ENCODE peak calls at places on chromosome 9, in ten cellular contexts. N is glutamatergic neuron, U is body of pancreas, B is colonic mucosa, Y is HFF-Myc, S is upper lobe of right lung, D is thyroid gland, C is pancreas, F is fibroblast of villous mesenchyme, H is tibial artery. L is an unnamed sample.

GRCh38 chr9:116466289-116467012 is 220.7 kb upstream of the TRIM32 start:
- DNase-seq in N (no peak), U (peak), B (no peak), Y (no peak), S (no peak), D (no peak), C (peak), F (no peak), H (no peak), L (no peak)

GRCh38 chr9:81125446-81126092 is 563.8 kb downstream of the TLE1 start:
- DNase-seq in N (no peak), U (no peak), B (no peak), Y (no peak), S (no peak), D (no peak), C (no peak), F (peak), H (no peak), L (no peak)

GRCh38 chr9:97176206-97176605 is 131.3 kb upstream of the CCDC180 start:
- DNase-seq in N (no peak), U (no peak), B (no peak), Y (no peak), S (no peak), D (peak), C (no peak), F (peak), H (no peak), L (no peak)

GRCh38 chr9:78150983-78151356 is 84.9 kb upstream of the CEP78 start:
- DNase-seq in N (no peak), U (no peak), B (no peak), Y (no peak), S (no peak), D (no peak), C (no peak), F (no peak), H (no peak), L (no peak)

GRCh38 chr9:8078641-8079140 is 279.1 kb upstream of the DMAC1 start:
- DNase-seq in N (no peak), U (no peak), B (no peak), Y (no peak), S (no peak), D (no peak), C (no peak), F (no peak), H (no peak), L (no peak)

GRCh38 chr9:93675336-93676150 is 99.2 kb downstream of the PHF2 start:
- DNase-seq in N (peak), U (peak), B (peak), Y (no peak), S (peak), D (no peak), C (peak), F (no peak), H (peak), L (peak)

GRCh38 chr9:12916037-12916436 is 141.2 kb downstream of the LURAP1L start:
- DNase-seq in N (no peak), U (no peak), B (no peak), Y (no peak), S (no peak), D (peak), C (no peak), F (no peak), H (no peak), L (no peak)

GRCh38 chr9:13033959-13034695 is 245.4 kb downstream of the MPDZ start:
- DNase-seq in N (peak), U (peak), B (peak), Y (peak), S (peak), D (peak), C (peak), F (peak), H (peak), L (peak)

GRCh38 chr9:17757816-17758215 is 178.9 kb downstream of the SH3GL2 start:
- DNase-seq in N (no peak), U (no peak), B (no peak), Y (no peak), S (no peak), D (no peak), C (no peak), F (no peak), H (no peak), L (no peak)

GRCh38 chr9:18857769-18858168 is 175.2 kb downstream of the SAXO1 start:
- DNase-seq in N (no peak), U (no peak), B (no peak), Y (no peak), S (no peak), D (no peak), C (no peak), F (peak), H (no peak), L (no peak)

GRCh38 chr9:98185611-98186171 is 6.7 kb downstream of the CORO2A start:
- DNase-seq in N (no peak), U (no peak), B (no peak), Y (no peak), S (no peak), D (no peak), C (no peak), F (no peak), H (no peak), L (no peak)

GRCh38 chr9:34310205-34310604 is 18.9 kb downstream of the KIF24 start:
- DNase-seq in N (no peak), U (no peak), B (no peak), Y (no peak), S (no peak), D (no peak), C (no peak), F (peak), H (no peak), L (no peak)

GRCh38 chr9:76905984-76906861 is at the start of gene PRUNE2:
- DNase-seq in N (peak), U (peak), B (peak), Y (peak), S (peak), D (peak), C (peak), F (peak), H (peak), L (peak)

GRCh38 chr9:88745281-88746001 is 210.5 kb downstream of the NXNL2 start:
- DNase-seq in N (no peak), U (no peak), B (no peak), Y (peak), S (no peak), D (no peak), C (no peak), F (peak), H (no peak), L (no peak)

GRCh38 chr9:115262477-115262876 is 144.5 kb upstream of the TNC start:
- DNase-seq in N (no peak), U (peak), B (peak), Y (peak), S (peak), D (peak), C (peak), F (peak), H (no peak), L (peak)

GRCh38 chr9:114301798-114302565 is 20.9 kb upstream of the ORM1 start:
- DNase-seq in N (no peak), U (no peak), B (peak), Y (no peak), S (peak), D (no peak), C (no peak), F (no peak), H (peak), L (no peak)

GRCh38 chr9:111897831-111898144 is 1.2 kb downstream of the UGCG start:
- DNase-seq in N (no peak), U (no peak), B (peak), Y (no peak), S (no peak), D (no peak), C (no peak), F (peak), H (no peak), L (no peak)

GRCh38 chr9:30299126-30299780 is 2085.2 kb upstream of the ACO1 start:
- DNase-seq in N (no peak), U (no peak), B (no peak), Y (no peak), S (no peak), D (no peak), C (no peak), F (no peak), H (no peak), L (no peak)

GRCh38 chr9:27701664-27702063 is 128.4 kb upstream of the C9orf72 start:
- DNase-seq in N (no peak), U (no peak), B (no peak), Y (no peak), S (no peak), D (peak), C (peak), F (peak), H (peak), L (no peak)

GRCh38 chr9:78030553-78031270 is 899 bp downstream of the GNAQ start:
- DNase-seq in N (peak), U (peak), B (peak), Y (no peak), S (peak), D (peak), C (peak), F (no peak), H (peak), L (peak)

GRCh38 chr9:91192379-91192775 is 169.3 kb downstream of the AUH start:
- DNase-seq in N (no peak), U (peak), B (no peak), Y (no peak), S (no peak), D (peak), C (no peak), F (peak), H (no peak), L (no peak)

GRCh38 chr9:129656795-129657390 is 8.6 kb upstream of the PRRX2 start:
- DNase-seq in N (no peak), U (no peak), B (no peak), Y (no peak), S (no peak), D (no peak), C (no peak), F (peak), H (no peak), L (no peak)

GRCh38 chr9:99948896-99949295 is 42.4 kb downstream of the STX17 start:
- DNase-seq in N (no peak), U (peak), B (peak), Y (no peak), S (no peak), D (peak), C (no peak), F (no peak), H (no peak), L (no peak)

GRCh38 chr9:15697459-15697858 is 144.6 kb downstream of the CCDC171 start:
- DNase-seq in N (no peak), U (no peak), B (no peak), Y (peak), S (no peak), D (no peak), C (no peak), F (peak), H (no peak), L (no peak)

GRCh38 chr9:138105561-138106505 is 228.3 kb downstream of the CACNA1B start:
- DNase-seq in N (no peak), U (no peak), B (no peak), Y (no peak), S (peak), D (no peak), C (no peak), F (no peak), H (no peak), L (no peak)

GRCh38 chr9:121601234-121601633 is 50.2 kb upstream of the DAB2IP start:
- DNase-seq in N (no peak), U (no peak), B (no peak), Y (no peak), S (no peak), D (no peak), C (no peak), F (peak), H (no peak), L (no peak)

GRCh38 chr9:17068671-17069070 is 66.2 kb upstream of the CNTLN start:
- DNase-seq in N (no peak), U (no peak), B (no peak), Y (no peak), S (no peak), D (no peak), C (no peak), F (no peak), H (no peak), L (no peak)

GRCh38 chr9:70053864-70054263 is 10.2 kb downstream of the MAMDC2 start:
- DNase-seq in N (no peak), U (peak), B (no peak), Y (no peak), S (no peak), D (peak), C (peak), F (no peak), H (peak), L (no peak)

GRCh38 chr9:136820947-136821332 is 13.2 kb downstream of the RABL6 start:
- DNase-seq in N (no peak), U (no peak), B (no peak), Y (no peak), S (no peak), D (no peak), C (no peak), F (no peak), H (no peak), L (no peak)

GRCh38 chr9:37290881-37291485 is 131.5 kb upstream of the GRHPR start:
- DNase-seq in N (no peak), U (no peak), B (no peak), Y (no peak), S (no peak), D (no peak), C (no peak), F (peak), H (no peak), L (no peak)

GRCh38 chr9:109320734-109321448 is at the start of gene EPB41L4B:
- DNase-seq in N (peak), U (peak), B (peak), Y (peak), S (peak), D (peak), C (peak), F (peak), H (peak), L (peak)
- TF ChIP-seq CTCF in N (peak), U (peak), B (peak), Y (peak), S (peak), D (peak), C (peak), F (peak), H (peak), L (peak)

GRCh38 chr9:120348951-120349429 is 231.0 kb downstream of the CDK5RAP2 start:
- DNase-seq in N (peak), U (peak), B (no peak), Y (no peak), S (no peak), D (peak), C (no peak), F (peak), H (no peak), L (no peak)
- TF ChIP-seq CTCF in N (peak), U (peak), B (peak), Y (peak), S (peak), D (peak), C (peak), F (peak), H (peak), L (peak)

GRCh38 chr9:134663753-134664415 is 22.3 kb downstream of the COL5A1 start:
- DNase-seq in N (no peak), U (no peak), B (no peak), Y (no peak), S (peak), D (no peak), C (no peak), F (peak), H (no peak), L (no peak)
- TF ChIP-seq CTCF in N (no peak), U (no peak), B (no peak), Y (peak), S (no peak), D (no peak), C (no peak), F (peak), H (no peak), L (no peak)

GRCh38 chr9:20526500-20527319 is 95.6 kb downstream of the MLLT3 start:
- DNase-seq in N (no peak), U (no peak), B (no peak), Y (no peak), S (no peak), D (no peak), C (no peak), F (no peak), H (no peak), L (no peak)

GRCh38 chr9:20529837-20530236 is 92.5 kb downstream of the MLLT3 start:
- DNase-seq in N (no peak), U (no peak), B (no peak), Y (no peak), S (no peak), D (no peak), C (no peak), F (no peak), H (no peak), L (no peak)

GRCh38 chr9:20528253-20528652 is 94.0 kb downstream of the MLLT3 start:
- DNase-seq in N (no peak), U (no peak), B (no peak), Y (no peak), S (no peak), D (no peak), C (no peak), F (no peak), H (no peak), L (no peak)

GRCh38 chr9:20524776-20525175 is 97.5 kb downstream of the MLLT3 start:
- DNase-seq in N (no peak), U (no peak), B (peak), Y (no peak), S (no peak), D (no peak), C (no peak), F (no peak), H (no peak), L (no peak)
- TF ChIP-seq CTCF in N (no peak), U (no peak), B (peak), Y (peak), S (no peak), D (peak), C (no peak), F (peak), H (no peak), L (no peak)

GRCh38 chr9:90137824-90138223 is 504.8 kb downstream of the DIRAS2 start:
- DNase-seq in N (no peak), U (no peak), B (no peak), Y (no peak), S (no peak), D (no peak), C (no peak), F (no peak), H (no peak), L (no peak)

GRCh38 chr9:90142580-90142979 is 500.0 kb downstream of the DIRAS2 start:
- DNase-seq in N (peak), U (peak), B (peak), Y (peak), S (no peak), D (peak), C (peak), F (peak), H (peak), L (no peak)

GRCh38 chr9:90140131-90140818 is 502.3 kb downstream of the DIRAS2 start:
- DNase-seq in N (no peak), U (no peak), B (no peak), Y (no peak), S (no peak), D (no peak), C (no peak), F (no peak), H (peak), L (no peak)

GRCh38 chr9:90141723-90142122 is 500.9 kb downstream of the DIRAS2 start:
- DNase-seq in N (no peak), U (no peak), B (no peak), Y (no peak), S (no peak), D (no peak), C (no peak), F (peak), H (no peak), L (no peak)
- TF ChIP-seq CTCF in N (peak), U (peak), B (peak), Y (peak), S (peak), D (peak), C (no peak), F (peak), H (peak), L (peak)

DNA sequence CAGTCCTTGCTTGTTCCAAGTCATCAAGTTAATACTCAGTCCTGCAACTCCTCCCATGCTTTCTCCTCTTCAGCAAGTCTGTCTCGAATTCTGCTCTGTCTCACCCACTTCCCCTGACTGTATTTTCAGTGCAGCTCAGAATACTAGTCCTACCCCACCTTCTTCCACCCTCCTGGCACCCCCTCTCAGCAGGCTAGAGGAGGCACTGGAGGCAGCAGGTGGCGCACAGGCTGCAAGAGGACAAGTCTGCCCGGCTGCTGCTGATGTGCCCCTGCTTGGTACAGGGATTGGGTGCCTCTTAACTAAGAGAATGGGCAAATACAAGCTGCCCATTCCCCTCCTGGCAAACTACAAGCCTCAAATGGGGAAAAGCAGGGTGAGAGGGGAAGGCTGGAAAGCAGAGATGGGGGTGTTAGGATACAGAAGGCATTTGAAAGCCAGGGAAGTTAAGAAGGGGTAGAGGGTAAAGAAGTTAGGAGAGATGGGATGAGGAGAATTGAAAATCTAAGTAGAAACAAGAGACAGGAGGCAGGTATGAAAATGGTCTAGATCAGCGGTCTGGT is 5.0 kb downstream of the TLN1 start:
- DNase-seq in N (no peak), U (no peak), B (no peak), Y (no peak), S (peak), D (peak), C (no peak), F (peak), H (peak), L (no peak)
- TF ChIP-seq CTCF in N (no peak), U (no peak), B (no peak), Y (peak), S (no peak), D (no peak), C (no peak), F (peak), H (peak), L (no peak)

GRCh38 chr9:104494808-104495207 is 9.3 kb upstream of the OR13F1 start:
- DNase-seq in N (no peak), U (no peak), B (no peak), Y (no peak), S (no peak), D (no peak), C (no peak), F (no peak), H (no peak), L (no peak)
- TF ChIP-seq CTCF in N (peak), U (no peak), B (no peak), Y (no peak), S (no peak), D (no peak), C (no peak), F (no peak), H (no peak), L (no peak)

GRCh38 chr9:126633881-126634558 is 20.3 kb downstream of the LMX1B start:
- DNase-seq in N (no peak), U (no peak), B (no peak), Y (no peak), S (no peak), D (no peak), C (no peak), F (no peak), H (no peak), L (no peak)
- TF ChIP-seq CTCF in N (no peak), U (no peak), B (no peak), Y (no peak), S (no peak), D (no peak), C (no peak), F (no peak), H (no peak), L (no peak)

DNA sequence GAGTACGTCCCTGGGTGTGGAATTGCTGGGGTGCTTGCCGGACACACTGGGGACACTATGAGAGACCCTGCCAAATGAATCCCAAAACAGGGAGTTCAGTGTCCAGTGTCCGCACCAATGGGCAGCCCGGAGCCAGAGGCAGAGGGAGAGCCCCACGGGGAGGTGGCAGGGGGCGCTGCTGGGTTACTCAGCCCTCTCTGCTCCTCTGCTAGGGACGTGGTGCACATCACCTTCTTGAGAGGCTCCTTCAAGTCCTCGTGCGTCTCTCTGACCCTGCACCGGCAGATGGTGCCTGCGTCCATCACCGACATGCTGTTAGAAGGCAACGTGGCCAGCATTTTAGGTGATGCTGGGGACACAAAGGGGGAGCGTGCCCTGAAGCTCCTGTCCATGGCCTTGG is 20.8 kb downstream of the STKLD1 start:
- DNase-seq in N (peak), U (no peak), B (no peak), Y (no peak), S (no peak), D (peak), C (no peak), F (peak), H (no peak), L (no peak)
- TF ChIP-seq CTCF in N (no peak), U (no peak), B (no peak), Y (peak), S (peak), D (peak), C (no peak), F (peak), H (no peak), L (no peak)

L was measured in mesothelial cell of epicardium.